ENCODE peak calls at places on chromosomes 3 and 15, in seven cellular contexts. E is activated CD8-positive, alpha-beta T cell treated with anti-CD3 and anti-CD28 coated beads, Interleukin-2, amount 10 ng/mL, durations not matched to agents 7 days and 5 days; N is foreskin keratinocyte; A is activated T-helper 1 cell treated with anti-CD3 and anti-CD28 coated beads, Interleukin-12 subunit alpha, Interleukin-12 subunit beta, Interleukin-2, Interleukin-4 antibody, amounts not matched to agents 30 ng/mL and 10 ng/mL and 1 ng/mL, durations not matched to agents 14 hours and 24 hours and 36 hours; W is brain microvascular endothelial cell; R is KG1; M is HTR-8/SVneo. V is an unnamed sample.

GRCh38 chr3:32283304-32283703 is 44.8 kb downstream of the CMTM8 start:
- DNase-seq in E (no peak), N (no peak), A (no peak), W (peak), R (no peak), M (no peak), V (no peak)

GRCh38 chr3:15291589-15292541 is 40.5 kb downstream of the SH3BP5 start:
- DNase-seq in E (peak), N (no peak), A (peak), W (no peak), R (peak), M (no peak), V (no peak)

GRCh38 chr3:79111375-79112052 is 656.3 kb downstream of the ROBO1 start:
- DNase-seq in E (no peak), N (no peak), A (no peak), W (no peak), R (no peak), M (no peak), V (no peak)

GRCh38 chr3:129834580-129834979 is 58.9 kb downstream of the TMCC1 start:
- DNase-seq in E (no peak), N (no peak), A (no peak), W (no peak), R (no peak), M (no peak), V (no peak)

GRCh38 chr3:176663376-176663775 is 533.9 kb downstream of the TBL1XR1 start:
- DNase-seq in E (no peak), N (no peak), A (no peak), W (no peak), R (no peak), M (no peak), V (no peak)

GRCh38 chr3:12345584-12346494 is 57.0 kb downstream of the PPARG start:
- DNase-seq in E (no peak), N (peak), A (no peak), W (no peak), R (no peak), M (no peak), V (no peak)

GRCh38 chr15:62545392-62546227 is 380.5 kb upstream of the C2CD4B start:
- DNase-seq in E (no peak), N (peak), A (no peak), W (no peak), R (no peak), M (no peak), V (no peak)

GRCh38 chr3:70779296-70779695 is 466.9 kb upstream of the MDFIC2 start:
- DNase-seq in E (no peak), N (no peak), A (no peak), W (no peak), R (no peak), M (no peak), V (no peak)

GRCh38 chr3:139292933-139293664 is 50.7 kb upstream of the MRPS22 start:
- DNase-seq in E (no peak), N (no peak), A (no peak), W (no peak), R (no peak), M (no peak), V (no peak)

GRCh38 chr15:90883971-90884718 is at the start of gene FES:
- DNase-seq in E (no peak), N (no peak), A (no peak), W (no peak), R (peak), M (no peak), V (no peak)

GRCh38 chr15:51623386-51623938 is 891 bp upstream of the DMXL2 start:
- DNase-seq in E (no peak), N (no peak), A (no peak), W (no peak), R (peak), M (no peak), V (no peak)

GRCh38 chr3:177111541-177111949 is 85.7 kb downstream of the TBL1XR1 start:
- DNase-seq in E (no peak), N (no peak), A (no peak), W (no peak), R (no peak), M (no peak), V (no peak)

GRCh38 chr3:157606392-157607197 is 103.4 kb upstream of the VEPH1 start:
- DNase-seq in E (peak), N (peak), A (peak), W (peak), R (peak), M (peak), V (no peak)

GRCh38 chr3:41900265-41900664 is 61.6 kb downstream of the ULK4 start:
- DNase-seq in E (no peak), N (no peak), A (no peak), W (peak), R (no peak), M (peak), V (no peak)

GRCh38 chr3:132231633-132232032 is 85.6 kb upstream of the ACP3 start:
- DNase-seq in E (no peak), N (peak), A (no peak), W (peak), R (no peak), M (no peak), V (no peak)

GRCh38 chr15:77567202-77567601 is 65.5 kb downstream of the LINGO1 start:
- DNase-seq in E (no peak), N (no peak), A (no peak), W (no peak), R (no peak), M (no peak), V (no peak)

GRCh38 chr3:27130796-27131195 is 238.4 kb downstream of the NEK10 start:
- DNase-seq in E (no peak), N (no peak), A (no peak), W (no peak), R (no peak), M (no peak), V (no peak)

GRCh38 chr3:72234394-72234793 is 449.4 kb upstream of the PROK2 start:
- DNase-seq in E (no peak), N (peak), A (no peak), W (no peak), R (no peak), M (no peak), V (no peak)

GRCh38 chr3:16433701-16434151 is 79.8 kb downstream of the RFTN1 start:
- DNase-seq in E (no peak), N (no peak), A (no peak), W (no peak), R (no peak), M (no peak), V (no peak)

V was measured in thoracic aorta.